ENCODE peak calls at places on chromosome 14, in seven cellular contexts. L is OCI-LY7; X is AG09319; N is BE2C; C is GM12864; I is hepatocyte; G is activated CD8-positive, alpha-beta T cell treated with anti-CD3 and anti-CD28 coated beads for 36 hours. R is an unnamed sample.
A peak's percentile ranks its signal among the peaks of the same experiment; 100 is the strongest.

GRCh38 chr14:77106666-77107065 is 8.6 kb downstream of the CIPC start:
- DNase-seq in L (no peak), X (no peak), N (no peak), C (no peak), I (no peak), G (no peak), R (no peak)

GRCh38 chr14:101927859-101928258 is 36.5 kb upstream of the DYNC1H1 start:
- DNase-seq in L (no peak), X (peak; percentile 88), N (peak; percentile 81), C (no peak), I (peak; percentile 51), G (peak; percentile 54), R (no peak)

GRCh38 chr14:102902523-102903247 is 19.8 kb upstream of the AMN start:
- DNase-seq in L (no peak), X (no peak), N (no peak), C (no peak), I (no peak), G (no peak), R (no peak)

GRCh38 chr14:52012635-52013034 is 23.3 kb downstream of the RTRAF start:
- DNase-seq in L (no peak), X (no peak), N (peak; percentile 30), C (no peak), I (no peak), G (no peak), R (no peak)

GRCh38 chr14:96136361-96136760 is 68.3 kb upstream of the BDKRB2 start:
- DNase-seq in L (no peak), X (peak; percentile 73), N (no peak), C (no peak), I (peak; percentile 54), G (no peak), R (no peak)

GRCh38 chr14:63901434-63902085 is 48.8 kb downstream of the SYNE2 start:
- DNase-seq in L (no peak), X (peak; percentile 57), N (no peak), C (no peak), I (no peak), G (no peak), R (no peak)

GRCh38 chr14:22268875-22269274 is 320.1 kb downstream of the DAD1 start:
- DNase-seq in L (no peak), X (no peak), N (no peak), C (no peak), I (peak; percentile 59), G (no peak), R (no peak)

GRCh38 chr14:36086629-36087380 is 89.7 kb downstream of the PTCSC3 start:
- DNase-seq in L (no peak), X (no peak), N (no peak), C (no peak), I (no peak), G (no peak), R (no peak)

GRCh38 chr14:52013984-52014600 is 24.7 kb downstream of the RTRAF start:
- DNase-seq in L (peak; percentile 15), X (no peak), N (peak; percentile 56), C (no peak), I (no peak), G (peak; percentile 28), R (no peak)

GRCh38 chr14:103207038-103207403 is 83.8 kb downstream of the TNFAIP2 start:
- DNase-seq in L (no peak), X (peak; percentile 83), N (no peak), C (no peak), I (peak; percentile 94), G (no peak), R (no peak)

GRCh38 chr14:64444984-64445845 is 20.1 kb upstream of the AKAP5 start:
- DNase-seq in L (no peak), X (no peak), N (peak; percentile 34), C (peak; percentile 77), I (peak; percentile 20), G (peak; percentile 79), R (peak; percentile 80)

GRCh38 chr14:72256055-72256454 is 323.8 kb downstream of the RGS6 start:
- DNase-seq in L (no peak), X (no peak), N (no peak), C (no peak), I (no peak), G (peak; percentile 34), R (no peak)

GRCh38 chr14:77148510-77149231 is 7.1 kb upstream of the ZDHHC22 start:
- DNase-seq in L (no peak), X (no peak), N (no peak), C (no peak), I (no peak), G (no peak), R (no peak)

GRCh38 chr14:46973295-46973694 is 321.7 kb upstream of the RPL10L start:
- DNase-seq in L (no peak), X (no peak), N (no peak), C (no peak), I (no peak), G (no peak), R (no peak)

GRCh38 chr14:24612186-24612585 is 2.7 kb upstream of the GZMH start:
- DNase-seq in L (no peak), X (no peak), N (no peak), C (peak; percentile 34), I (no peak), G (no peak), R (no peak)

GRCh38 chr14:34365309-34365915 is 96.6 kb downstream of the SPTSSA start:
- DNase-seq in L (no peak), X (no peak), N (no peak), C (no peak), I (peak; percentile 43), G (no peak), R (no peak)

GRCh38 chr14:59481407-59482119 is 2.6 kb downstream of the L3HYPDH start:
- DNase-seq in L (no peak), X (peak; percentile 64), N (no peak), C (no peak), I (no peak), G (no peak), R (no peak)

GRCh38 chr14:63276016-63276415 is 42.7 kb downstream of the GPHB5 start:
- DNase-seq in L (no peak), X (no peak), N (no peak), C (no peak), I (no peak), G (no peak), R (no peak)

GRCh38 chr14:102930753-102931579 is 8.5 kb downstream of the AMN start:
- DNase-seq in L (no peak), X (no peak), N (no peak), C (no peak), I (peak; percentile 34), G (no peak), R (no peak)

GRCh38 chr14:95318399-95318834 is 1.3 kb downstream of the CLMN start:
- DNase-seq in L (peak; percentile 46), X (no peak), N (no peak), C (no peak), I (peak; percentile 26), G (no peak), R (no peak)

GRCh38 chr14:69495341-69495921 is 10.9 kb downstream of the PLEKHD1 start:
- DNase-seq in L (no peak), X (no peak), N (no peak), C (no peak), I (no peak), G (no peak), R (no peak)

GRCh38 chr14:93734086-93734822 is 54.0 kb downstream of the PRIMA1 start:
- DNase-seq in L (peak; percentile 19), X (no peak), N (peak; percentile 80), C (no peak), I (no peak), G (peak; percentile 23), R (no peak)

GRCh38 chr14:52240623-52241022 is 26.9 kb upstream of the PTGDR start:
- DNase-seq in L (no peak), X (no peak), N (no peak), C (no peak), I (no peak), G (no peak), R (no peak)

GRCh38 chr14:100747736-100748135 is 21.0 kb downstream of the DLK1 start:
- DNase-seq in L (no peak), X (no peak), N (no peak), C (no peak), I (no peak), G (no peak), R (no peak)

GRCh38 chr14:67729072-67729561 is 27.4 kb downstream of the RDH12 start:
- DNase-seq in L (no peak), X (no peak), N (no peak), C (no peak), I (peak; percentile 58), G (no peak), R (no peak)

DNA sequence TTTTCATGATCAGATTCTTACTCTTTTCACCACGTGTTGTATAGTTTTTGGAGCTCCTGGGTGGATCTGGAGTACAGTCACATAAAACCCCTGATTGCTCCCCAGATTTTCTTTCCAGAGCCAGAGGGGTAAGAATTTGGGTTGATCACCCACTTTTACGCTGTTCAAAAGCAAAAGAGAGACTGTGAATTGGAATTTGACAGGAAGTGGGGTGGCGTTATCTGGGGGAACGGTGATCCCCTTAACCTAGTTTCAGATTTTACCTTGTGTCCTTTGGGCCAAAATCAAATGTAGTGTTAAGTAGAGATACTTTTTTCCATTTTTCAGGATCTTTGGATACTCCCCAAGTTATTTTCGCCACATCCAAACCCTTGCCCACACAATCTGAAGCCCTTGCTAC is 75.6 kb downstream of the TGFB3 start:
- DNase-seq in L (no peak), X (no peak), N (no peak), C (no peak), I (no peak), G (no peak), R (no peak)
- TF ChIP-seq CTCF in L (no peak), X (no peak), N (no peak), C (no peak), I (no peak), G (no peak), R (no peak)

GRCh38 chr14:106872619-106873446 is 1346.5 kb downstream of the TMEM121 start:
- DNase-seq in L (peak; percentile 90), X (no peak), N (peak; percentile 67), C (no peak), I (no peak), G (peak; percentile 95), R (peak; percentile 64)
- TF ChIP-seq CTCF in L (peak; percentile 87), X (no peak), N (peak; percentile 61), C (peak; percentile 83), I (no peak), G (peak; percentile 83), R (peak; percentile 68)

DNA sequence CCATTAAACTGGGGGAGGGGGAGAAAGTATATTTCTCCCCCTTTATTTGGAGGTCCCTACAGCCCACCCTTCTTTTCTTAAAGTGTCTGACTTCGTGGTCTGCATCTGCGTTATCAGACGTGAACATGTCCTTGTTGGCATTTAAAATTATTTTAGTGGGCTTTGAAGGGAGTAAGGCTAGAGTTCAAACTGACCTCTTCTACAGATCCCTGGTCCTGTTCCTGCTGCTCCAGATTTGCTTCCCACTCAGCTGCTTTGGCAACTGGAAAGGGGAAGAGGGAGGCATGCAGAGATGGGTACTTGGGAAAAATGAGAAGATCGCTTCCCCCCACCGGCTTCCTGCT is 611 bp upstream of the SIX6 start:
- DNase-seq in L (no peak), X (no peak), N (no peak), C (no peak), I (no peak), G (no peak), R (no peak)
- TF ChIP-seq CTCF in L (no peak), X (no peak), N (no peak), C (peak; percentile 9), I (no peak), G (no peak), R (no peak)

DNA sequence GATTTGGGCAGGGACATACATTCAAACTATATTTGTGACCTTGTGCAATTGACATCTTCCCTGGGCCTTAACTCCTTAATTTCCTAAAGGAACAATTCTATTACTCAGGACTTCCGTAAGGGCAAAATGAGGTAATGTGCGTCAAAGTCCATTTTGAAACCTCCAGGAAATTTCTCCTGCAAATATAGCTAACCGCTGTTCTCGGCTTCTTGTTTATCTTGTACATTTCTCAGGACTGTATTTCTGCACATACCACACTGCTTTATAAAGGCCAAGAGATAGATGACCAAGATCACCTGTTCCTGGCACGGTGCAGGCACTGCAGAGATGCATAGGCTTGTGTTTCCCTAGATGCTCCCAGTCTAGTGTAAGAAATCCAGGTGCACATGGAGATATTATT is 1009.4 kb downstream of the BCL11B start:
- DNase-seq in L (no peak), X (no peak), N (no peak), C (no peak), I (no peak), G (no peak), R (no peak)
- TF ChIP-seq CTCF in L (no peak), X (no peak), N (no peak), C (no peak), I (no peak), G (no peak), R (no peak)

R was measured in GM20000.